ENCODE peak calls at places on chromosome 6, in four cellular contexts. D is HepG2, Q is K562, E is GM12878. P is an unnamed sample.

GRCh38 chr6:89679215-89680120 is 40.9 kb upstream of the LYRM2 start:
- DNase-seq in D (no peak), Q (no peak), E (no peak), P (no peak)

GRCh38 chr6:146470091-146470770 is 73.4 kb upstream of the RAB32 start:
- DNase-seq in D (no peak), Q (no peak), E (no peak), P (no peak)

GRCh38 chr6:129695373-129696027 is 14.5 kb downstream of the ARHGAP18 start:
- DNase-seq in D (peak; percentile 92), Q (peak; percentile 63), E (no peak), P (no peak)

GRCh38 chr6:90319044-90319443 is 22.4 kb upstream of the BACH2 start:
- DNase-seq in D (no peak), Q (peak; percentile 24), E (no peak), P (no peak)

GRCh38 chr6:27327023-27327742 is 15.1 kb upstream of the POM121L2 start:
- DNase-seq in D (no peak), Q (no peak), E (no peak), P (no peak)

GRCh38 chr6:144352310-144352709 is 67.2 kb downstream of the UTRN start:
- DNase-seq in D (no peak), Q (no peak), E (no peak), P (no peak)

GRCh38 chr6:165010556-165011535 is 298.6 kb downstream of the C6orf118 start:
- DNase-seq in D (no peak), Q (no peak), E (no peak), P (no peak)

GRCh38 chr6:13523826-13524622 is 36.6 kb upstream of the GFOD1 start:
- DNase-seq in D (no peak), Q (no peak), E (no peak), P (no peak)

GRCh38 chr6:30061766-30062458 is 847 bp downstream of the POLR1H start:
- DNase-seq in D (no peak), Q (peak; percentile 60), E (no peak), P (no peak)

GRCh38 chr6:106972500-106972899 is 2.0 kb downstream of the CD24 start:
- DNase-seq in D (no peak), Q (no peak), E (no peak), P (peak; percentile 4)

GRCh38 chr6:165236326-165236725 is 73.1 kb downstream of the C6orf118 start:
- DNase-seq in D (no peak), Q (no peak), E (no peak), P (no peak)

GRCh38 chr6:147149826-147150225 is 54.4 kb upstream of the STXBP5 start:
- DNase-seq in D (no peak), Q (no peak), E (no peak), P (no peak)

GRCh38 chr6:169841907-169842606 is 90.6 kb downstream of the ERMARD start:
- DNase-seq in D (no peak), Q (no peak), E (no peak), P (no peak)

GRCh38 chr6:94622784-94623183 is 954.6 kb upstream of the MANEA start:
- DNase-seq in D (no peak), Q (no peak), E (no peak), P (no peak)
- TF ChIP-seq CHD2 in D (no peak), Q (no peak), E (no peak), P (no peak)

GRCh38 chr6:44849829-44850228 is 462.3 kb downstream of the CDC5L start:
- DNase-seq in D (no peak), Q (no peak), E (no peak), P (no peak)

GRCh38 chr6:44851176-44851575 is 463.7 kb downstream of the CDC5L start:
- DNase-seq in D (no peak), Q (no peak), E (no peak), P (no peak)

GRCh38 chr6:44855562-44856494 is 468.3 kb downstream of the CDC5L start:
- DNase-seq in D (no peak), Q (no peak), E (no peak), P (no peak)

GRCh38 chr6:44854712-44855111 is 467.2 kb downstream of the CDC5L start:
- DNase-seq in D (no peak), Q (no peak), E (no peak), P (no peak)

DNA sequence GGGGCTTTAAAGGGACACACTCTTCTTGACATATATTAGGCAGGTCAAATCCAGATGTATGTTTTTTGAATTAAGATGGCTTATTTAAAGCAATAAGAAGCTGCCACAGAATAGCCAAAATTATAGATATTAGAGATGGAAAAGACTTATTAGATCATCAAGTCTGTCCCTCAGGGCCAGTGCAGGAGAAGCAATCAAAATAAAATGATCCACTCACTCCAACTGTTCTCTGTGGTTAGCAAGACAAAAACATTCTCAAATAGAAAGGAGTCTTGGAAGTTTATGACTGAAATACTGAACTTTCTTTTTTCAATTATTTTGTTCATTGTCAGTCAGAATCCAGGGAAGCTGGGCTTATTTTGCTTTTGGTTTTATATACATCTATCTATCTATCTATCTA is 462.9 kb downstream of the CDC5L start:
- DNase-seq in D (no peak), Q (no peak), E (no peak), P (no peak)
- TF ChIP-seq JUNB in D (no peak), Q (no peak), E (no peak), P (no peak)

DNA sequence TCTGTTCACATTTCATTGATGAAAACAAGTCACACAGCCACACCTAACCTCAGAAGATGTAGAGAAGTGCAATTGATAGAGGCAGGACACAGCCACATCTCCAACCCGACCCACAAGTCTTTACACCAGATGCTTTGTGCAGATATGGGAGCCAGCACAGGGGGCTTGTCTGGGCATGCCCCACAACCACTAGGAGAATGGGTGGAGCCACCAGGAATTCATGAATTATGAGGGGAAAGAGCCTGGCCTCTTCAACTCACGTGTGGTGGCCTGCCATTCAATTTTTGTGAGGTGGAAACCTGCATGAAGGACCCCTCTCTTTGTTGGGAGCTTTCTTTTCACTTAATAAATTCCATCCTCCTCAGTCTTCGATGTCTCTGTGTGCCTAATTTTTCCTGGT is 79.2 kb downstream of the OGFRL1 start:
- DNase-seq in D (no peak), Q (no peak), E (no peak), P (no peak)
- TF ChIP-seq CHD2 in D (no peak), Q (no peak), E (no peak), P (no peak)

GRCh38 chr6:51887859-51888258 is 199.6 kb downstream of the PKHD1 start:
- DNase-seq in D (no peak), Q (no peak), E (no peak), P (no peak)
- TF ChIP-seq JUNB in D (no peak), Q (no peak), E (no peak), P (no peak)

GRCh38 chr6:82178084-82178758 is 69.3 kb downstream of the IBTK start:
- DNase-seq in D (peak; percentile 5), Q (no peak), E (no peak), P (no peak)
- TF ChIP-seq CHD2 in D (no peak), Q (no peak), E (no peak), P (no peak)

GRCh38 chr6:45457141-45457540 is 79.4 kb upstream of the SUPT3H start:
- DNase-seq in D (no peak), Q (no peak), E (no peak), P (no peak)
- TF ChIP-seq JUNB in D (no peak), Q (no peak), E (no peak), P (no peak)

P was measured in A549.